ENCODE peak calls at places on chromosome X, in seven cellular contexts. W, G, F, Y, Z, J and T are unnamed samples.

GRCh38 chrX:52933976-52934703 is 24.2 kb downstream of the FAM156A start:
- DNase-seq in W (peak), G (no peak), F (no peak), Y (no peak), Z (no peak), J (no peak), T (no peak)

GRCh38 chrX:19867938-19868337 is 19.5 kb downstream of the SH3KBP1 start:
- DNase-seq in W (no peak), G (no peak), F (no peak), Y (no peak), Z (no peak), J (no peak), T (no peak)

GRCh38 chrX:51332188-51332942 is at the start of gene NUDT10:
- DNase-seq in W (no peak), G (peak), F (no peak), Y (peak), Z (peak), J (peak), T (peak)

GRCh38 chrX:15404712-15405111 is 20.5 kb upstream of the VEGFD start:
- DNase-seq in W (no peak), G (no peak), F (no peak), Y (no peak), Z (peak), J (no peak), T (no peak)

GRCh38 chrX:39491548-39492297 is 606.0 kb downstream of the BCOR start:
- DNase-seq in W (peak), G (no peak), F (peak), Y (no peak), Z (no peak), J (peak), T (no peak)

GRCh38 chrX:69145714-69146113 is 19.5 kb downstream of the PJA1 start:
- DNase-seq in W (no peak), G (no peak), F (no peak), Y (no peak), Z (no peak), J (no peak), T (no peak)

GRCh38 chrX:150200820-150201287 is 162.3 kb upstream of the MAMLD1 start:
- DNase-seq in W (peak), G (peak), F (no peak), Y (peak), Z (peak), J (peak), T (peak)

GRCh38 chrX:96211953-96212352 is 472.7 kb upstream of the DIAPH2 start:
- DNase-seq in W (no peak), G (no peak), F (no peak), Y (no peak), Z (no peak), J (no peak), T (no peak)

GRCh38 chrX:53279296-53280237 is 1.8 kb downstream of the IQSEC2 start:
- DNase-seq in W (no peak), G (no peak), F (no peak), Y (no peak), Z (no peak), J (no peak), T (no peak)

GRCh38 chrX:139766545-139766983 is 58.6 kb upstream of the MCF2 start:
- DNase-seq in W (peak), G (no peak), F (peak), Y (no peak), Z (no peak), J (peak), T (no peak)

GRCh38 chrX:13147758-13148157 is 103.3 kb upstream of the FAM9C start:
- DNase-seq in W (no peak), G (no peak), F (no peak), Y (no peak), Z (no peak), J (no peak), T (no peak)

GRCh38 chrX:40109288-40110008 is 11.7 kb upstream of the BCOR start:
- DNase-seq in W (peak), G (no peak), F (no peak), Y (peak), Z (peak), J (peak), T (peak)

GRCh38 chrX:24242649-24243556 is 71.0 kb downstream of the SUPT20HL2 start:
- DNase-seq in W (peak), G (no peak), F (no peak), Y (no peak), Z (peak), J (no peak), T (peak)

GRCh38 chrX:122582280-122582679 is 601.8 kb upstream of the GRIA3 start:
- DNase-seq in W (no peak), G (no peak), F (no peak), Y (peak), Z (no peak), J (no peak), T (no peak)

GRCh38 chrX:23737413-23737812 is 5.7 kb downstream of the ACOT9 start:
- DNase-seq in W (no peak), G (no peak), F (no peak), Y (no peak), Z (peak), J (no peak), T (no peak)